ENCODE peak calls at places on chromosomes 12 and 14, in five cellular contexts. E is dorsolateral prefrontal cortex, C is heart left ventricle, G is caudate nucleus, X is tibial nerve. B is an unnamed sample.

GRCh38 chr14:70013269-70013873 is 134.2 kb downstream of the SMOC1 start:
- DNase-seq in G (no peak), X (no peak), E (no peak), C (no peak), B (no peak)

GRCh38 chr12:46603776-46604456 is 221.9 kb downstream of the SLC38A4 start:
- DNase-seq in X (no peak), E (no peak), G (no peak), C (no peak), B (no peak)

GRCh38 chr12:26821212-26821701 is 11.7 kb downstream of the ITPR2 start:
- DNase-seq in G (no peak), C (no peak), X (no peak), E (no peak), B (no peak)

GRCh38 chr12:112447106-112447505 is 28.4 kb downstream of the PTPN11 start:
- DNase-seq in C (no peak), G (no peak), X (no peak), E (no peak), B (no peak)

GRCh38 chr12:120276734-120277133 is 11.2 kb upstream of the PXN start:
- DNase-seq in G (no peak), E (no peak), C (no peak), X (no peak), B (no peak)

GRCh38 chr12:754238-754816 is 1.9 kb downstream of the WNK1 start:
- DNase-seq in G (no peak), E (peak; percentile 28), X (peak; percentile 7), C (no peak), B (peak; percentile 27)

GRCh38 chr12:21379218-21379617 is 6.5 kb downstream of the IAPP start:
- DNase-seq in E (no peak), G (no peak), C (no peak), X (no peak), B (no peak)

GRCh38 chr14:62428429-62429203 is 616.6 kb downstream of the KCNH5 start:
- DNase-seq in E (no peak), X (no peak), C (no peak), G (no peak), B (no peak)

GRCh38 chr12:80161612-80162011 is 62.3 kb downstream of the OTOGL start:
- DNase-seq in E (no peak), X (no peak), G (no peak), C (no peak), B (no peak)

GRCh38 chr12:6539276-6540134 is 5.2 kb downstream of the GAPDH start:
- DNase-seq in C (no peak), G (no peak), E (no peak), X (no peak), B (no peak)
- H3K27ac ChIP-seq in C (peak overlapping the region; percentile 80), G (peak overlapping the region; percentile 32), E (peak overlapping the region; percentile 77), X (peak overlapping the region; percentile 79), B (peak overlapping the region; percentile 81)

DNA sequence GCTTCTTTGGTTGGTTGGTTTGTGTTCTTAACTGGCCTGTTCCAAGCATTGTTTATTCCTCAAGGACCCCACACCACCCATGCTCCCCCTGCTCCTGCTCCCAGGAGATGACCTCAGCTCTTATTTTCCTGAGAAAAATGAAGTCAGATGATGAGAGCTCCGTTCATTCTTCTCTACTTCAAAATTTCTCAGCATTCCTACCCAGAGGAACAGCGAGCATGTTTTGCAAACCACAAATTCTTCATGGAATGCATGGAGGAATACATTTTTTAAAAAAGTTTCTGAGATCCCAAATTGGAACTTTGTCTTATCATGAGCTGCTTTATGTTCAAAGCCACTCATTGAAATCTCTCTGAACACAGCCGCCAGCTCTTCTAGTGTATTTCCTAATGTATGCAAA is 44.9 kb downstream of the SYNE2 start:
- DNase-seq in X (no peak), C (no peak), G (no peak), E (no peak), B (no peak)
- H3K27ac ChIP-seq in X (peak overlapping the region; percentile 11), C (peak overlapping the region; percentile 76), G (no peak overlapping the region), E (no peak overlapping the region), B (peak overlapping the region; percentile 86)

GRCh38 chr12:62656576-62657362 is 190.1 kb downstream of the MON2 start:
- DNase-seq in G (no peak), C (no peak), E (no peak), X (no peak), B (no peak)

GRCh38 chr12:62657363-62657632 is 190.7 kb downstream of the MON2 start:
- DNase-seq in E (no peak), X (no peak), C (no peak), G (no peak), B (no peak)

GRCh38 chr12:62658910-62659309 is 192.3 kb downstream of the MON2 start:
- DNase-seq in X (no peak), E (no peak), C (no peak), G (no peak), B (no peak)

GRCh38 chr12:62660763-62661162 is 194.1 kb downstream of the MON2 start:
- DNase-seq in C (no peak), G (no peak), E (no peak), X (no peak), B (no peak)

GRCh38 chr12:62659457-62660295 is 193.1 kb downstream of the MON2 start:
- DNase-seq in C (no peak), G (no peak), E (no peak), X (no peak), B (no peak)
- H3K27ac ChIP-seq in C (no peak overlapping the region), G (no peak overlapping the region), E (no peak overlapping the region), X (no peak overlapping the region), B (peak overlapping the region; percentile 83)

DNA sequence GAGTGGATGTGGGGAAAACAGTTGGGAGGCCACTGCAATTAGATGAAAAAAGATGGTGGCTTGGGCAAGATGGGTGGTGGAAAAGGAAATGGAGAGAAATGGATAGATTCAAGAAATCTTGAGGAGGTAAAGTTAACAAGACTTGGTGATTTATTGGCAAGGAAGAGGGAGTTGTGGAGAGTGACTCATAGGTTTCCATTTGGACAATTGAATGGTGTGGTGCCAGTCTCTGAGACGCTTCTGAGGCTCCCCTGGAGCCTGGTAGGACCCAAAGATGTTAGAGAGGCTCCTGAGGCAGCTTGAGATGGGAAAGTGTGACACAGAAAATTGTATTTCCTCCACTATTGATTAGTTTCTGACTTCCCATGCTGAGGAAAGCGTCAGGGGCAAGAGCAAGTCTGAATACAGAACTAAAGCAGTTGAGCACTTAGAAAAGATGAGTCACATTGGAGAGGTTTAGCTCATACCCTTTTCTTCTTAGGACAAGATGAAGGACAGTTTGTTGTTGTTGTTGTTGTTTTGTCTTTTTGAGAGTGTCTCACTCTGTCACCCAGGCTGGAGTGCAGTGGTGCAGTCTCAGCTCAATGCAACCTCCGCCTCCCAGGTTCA is 4.5 kb downstream of the PRPF40B start:
- DNase-seq in E (no peak), C (no peak), X (no peak), G (no peak), B (no peak)
- H3K27ac ChIP-seq in E (no peak overlapping the region), C (no peak overlapping the region), X (no peak overlapping the region), G (no peak overlapping the region), B (no peak overlapping the region)

GRCh38 chr12:108562348-108563134 is at the start of gene ISCU:
- DNase-seq in X (peak; percentile 91), C (peak; percentile 97), E (peak; percentile 98), G (peak; percentile 97), B (peak; percentile 96)

GRCh38 chr12:108560752-108561719 is at the start of gene SART3:
- DNase-seq in E (peak; percentile 75), G (peak; percentile 76), C (peak; percentile 74), X (peak; percentile 73), B (peak; percentile 67)

GRCh38 chr12:108561852-108562347 is 496 bp upstream of the ISCU start:
- DNase-seq in G (no peak), C (no peak), E (no peak), X (no peak), B (no peak)

GRCh38 chr12:108560321-108560721 is 652 bp downstream of the SART3 start:
- DNase-seq in X (no peak), G (no peak), C (no peak), E (no peak), B (no peak)

GRCh38 chr12:108559748-108560147 is 1.2 kb downstream of the SART3 start:
- DNase-seq in C (no peak), G (no peak), X (no peak), E (no peak), B (no peak)
- H3K27ac ChIP-seq in C (no peak overlapping the region), G (no peak overlapping the region), X (no peak overlapping the region), E (no peak overlapping the region), B (no peak overlapping the region)

GRCh38 chr14:99523661-99524050 is 42.4 kb downstream of the CCNK start:
- DNase-seq in G (no peak), E (no peak), X (no peak), C (no peak), B (no peak)

GRCh38 chr14:99522025-99522401 is 40.8 kb downstream of the CCNK start:
- DNase-seq in X (no peak), E (no peak), C (no peak), G (no peak), B (no peak)

GRCh38 chr14:99521176-99522024 is 40.2 kb downstream of the CCNK start:
- DNase-seq in C (no peak), G (no peak), X (no peak), E (no peak), B (no peak)

GRCh38 chr14:99522934-99523660 is 41.9 kb downstream of the CCNK start:
- DNase-seq in C (no peak), E (no peak), X (no peak), G (no peak), B (no peak)

GRCh38 chr14:99522457-99522891 is 41.3 kb downstream of the CCNK start:
- DNase-seq in C (no peak), E (no peak), X (no peak), G (no peak), B (no peak)
- H3K27ac ChIP-seq in C (peak overlapping the region; percentile 84), E (no peak overlapping the region), X (no peak overlapping the region), G (no peak overlapping the region), B (no peak overlapping the region)

DNA sequence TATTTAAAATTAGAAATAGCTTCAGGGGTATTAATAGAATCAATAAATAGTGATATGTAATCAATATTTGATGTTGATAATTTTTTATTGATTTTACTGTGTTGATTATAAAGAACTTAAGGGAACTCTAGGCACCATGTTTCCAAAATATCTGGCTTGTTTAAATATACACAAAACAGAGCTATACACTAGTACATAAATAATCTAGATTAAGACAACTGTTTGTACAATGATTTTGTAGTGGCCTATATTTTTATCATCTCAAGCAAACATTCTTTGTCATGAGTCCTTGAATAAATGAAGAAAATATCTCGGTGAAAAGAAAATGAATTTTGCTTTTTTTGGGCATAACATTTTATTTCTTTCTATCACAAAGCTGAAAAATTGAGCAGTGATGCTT is 117.1 kb upstream of the KRR1 start:
- DNase-seq in E (no peak), X (no peak), G (no peak), C (no peak), B (no peak)
- H3K27ac ChIP-seq in E (no peak overlapping the region), X (no peak overlapping the region), G (peak overlapping the region; percentile 37), C (no peak overlapping the region), B (no peak overlapping the region)

GRCh38 chr12:127911289-127911688 is 355.7 kb upstream of the TMEM132C start:
- DNase-seq in G (no peak), C (no peak), X (no peak), E (no peak), B (no peak)
- H3K27ac ChIP-seq in G (no peak overlapping the region), C (no peak overlapping the region), X (no peak overlapping the region), E (no peak overlapping the region), B (no peak overlapping the region)

DNA sequence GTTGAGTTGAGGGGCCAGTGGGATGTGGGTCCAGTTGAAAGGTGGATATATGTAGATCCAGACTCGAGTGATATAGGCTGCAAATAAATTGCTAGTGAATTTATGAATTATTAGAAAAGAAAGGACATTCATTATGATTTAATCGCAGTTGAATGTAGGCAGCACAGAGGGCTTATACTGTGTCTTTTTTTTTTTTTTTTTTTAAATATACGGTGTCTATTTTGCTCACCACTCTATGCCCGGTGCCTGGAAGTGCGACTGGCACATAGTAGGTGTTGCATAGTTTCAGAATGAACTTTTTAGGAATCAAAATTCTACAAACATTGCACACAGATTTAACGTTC is 773 bp upstream of the ETFBKMT start:
- DNase-seq in C (no peak), G (no peak), X (no peak), E (no peak), B (no peak)
- H3K27ac ChIP-seq in C (peak overlapping the region; percentile 92), G (peak overlapping the region; percentile 99), X (peak overlapping the region; percentile 94), E (peak overlapping the region; percentile 98), B (peak overlapping the region; percentile 97)